ENCODE peak calls at places on chromosomes 13 and 19, in nine cellular contexts. D is type B pancreatic cell, R is stomach, C is glutamatergic neuron, G is neural crest cell, M is HFF-Myc, J is AG10803, W is ascending aorta, X is left ventricle myocardium inferior. B is an unnamed sample.

GRCh38 chr13:41546372-41547252 is 89.3 kb downstream of the RGCC start:
- DNase-seq in D (no peak), R (no peak), C (no peak), G (no peak), M (no peak), J (peak), W (no peak), X (no peak), B (no peak)

GRCh38 chr13:77112961-77113360 is 86.0 kb upstream of the FBXL3 start:
- DNase-seq in D (no peak), R (no peak), C (no peak), G (no peak), M (no peak), J (no peak), W (no peak), X (no peak), B (no peak)

GRCh38 chr13:90055121-90055520 is 1292.4 kb upstream of the MIR17HG start:
- DNase-seq in D (no peak), R (no peak), C (no peak), G (no peak), M (no peak), J (no peak), W (no peak), X (no peak), B (no peak)

GRCh38 chr19:36973021-36973843 is 57.1 kb downstream of the ZNF568 start:
- DNase-seq in D (no peak), R (peak), C (peak), G (no peak), M (peak), J (peak), W (peak), X (peak), B (peak)

GRCh38 chr19:14147797-14148605 is 11.6 kb upstream of the ASF1B start:
- DNase-seq in D (no peak), R (peak), C (peak), G (peak), M (no peak), J (peak), W (no peak), X (peak), B (peak)

GRCh38 chr13:108269601-108270328 is at the start of gene TNFSF13B:
- DNase-seq in D (no peak), R (peak), C (peak), G (no peak), M (no peak), J (peak), W (no peak), X (peak), B (peak)

GRCh38 chr19:38478273-38478971 is 44.9 kb downstream of the RYR1 start:
- DNase-seq in D (no peak), R (no peak), C (no peak), G (peak), M (no peak), J (no peak), W (no peak), X (no peak), B (no peak)

GRCh38 chr13:74136089-74136658 is 2.0 kb upstream of the KLF12 start:
- DNase-seq in D (peak), R (peak), C (peak), G (peak), M (no peak), J (peak), W (no peak), X (peak), B (peak)

GRCh38 chr13:26985285-26985878 is 186.2 kb downstream of the USP12 start:
- DNase-seq in D (no peak), R (peak), C (peak), G (peak), M (peak), J (peak), W (no peak), X (no peak), B (peak)

GRCh38 chr19:51025809-51026553 is 435 bp downstream of the KLK11 start:
- DNase-seq in D (no peak), R (peak), C (no peak), G (no peak), M (no peak), J (no peak), W (no peak), X (no peak), B (no peak)

GRCh38 chr13:42486711-42487198 is 87.2 kb upstream of the TNFSF11 start:
- DNase-seq in D (no peak), R (no peak), C (no peak), G (no peak), M (no peak), J (peak), W (no peak), X (no peak), B (no peak)

GRCh38 chr19:51691122-51692064 is 1.7 kb upstream of the SPACA6 start:
- DNase-seq in D (no peak), R (no peak), C (peak), G (no peak), M (no peak), J (peak), W (no peak), X (no peak), B (peak)

GRCh38 chr19:14021474-14021873 is 6.5 kb upstream of the RLN3 start:
- DNase-seq in D (no peak), R (no peak), C (no peak), G (no peak), M (no peak), J (no peak), W (no peak), X (no peak), B (no peak)

GRCh38 chr19:38211206-38211605 is 12.8 kb downstream of the DPF1 start:
- DNase-seq in D (no peak), R (no peak), C (peak), G (no peak), M (no peak), J (no peak), W (no peak), X (no peak), B (no peak)

GRCh38 chr19:19552811-19553210 is 14.7 kb downstream of the CILP2 start:
- DNase-seq in D (no peak), R (peak), C (peak), G (peak), M (no peak), J (peak), W (no peak), X (no peak), B (peak)

GRCh38 chr19:7562646-7563393 is 27.3 kb downstream of the PNPLA6 start:
- DNase-seq in D (no peak), R (no peak), C (no peak), G (no peak), M (no peak), J (no peak), W (no peak), X (no peak), B (no peak)

GRCh38 chr13:27170521-27171243 is 929 bp downstream of the USP12 start:
- DNase-seq in D (peak), R (peak), C (peak), G (peak), M (no peak), J (no peak), W (no peak), X (peak), B (peak)

GRCh38 chr13:30618938-30619289 is 1.2 kb downstream of the USPL1 start:
- DNase-seq in D (no peak), R (no peak), C (no peak), G (no peak), M (no peak), J (no peak), W (no peak), X (no peak), B (no peak)

GRCh38 chr13:47250141-47250540 is 353.3 kb upstream of the HTR2A start:
- DNase-seq in D (no peak), R (no peak), C (no peak), G (no peak), M (no peak), J (peak), W (no peak), X (no peak), B (no peak)

DNA sequence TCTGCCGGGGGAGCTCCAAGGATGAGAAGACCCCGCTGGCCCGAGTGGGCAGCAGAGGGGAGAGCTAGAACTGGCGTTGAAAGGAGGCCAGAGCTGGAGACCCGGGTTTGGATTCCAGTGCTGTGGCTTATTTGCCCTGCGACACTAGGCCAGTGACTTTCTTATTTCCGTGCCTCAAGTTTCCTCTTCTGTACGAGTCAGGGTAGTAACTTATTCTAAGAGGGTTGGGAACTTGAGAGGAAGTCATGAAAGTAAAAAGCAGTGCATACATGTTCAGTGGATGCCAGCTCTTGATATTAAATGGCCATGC is 670 bp downstream of the FAM32A start:
- DNase-seq in D (no peak), R (no peak), C (no peak), G (no peak), M (no peak), J (peak), W (no peak), X (no peak), B (no peak)
- TF ChIP-seq CTCF in D (no peak), R (no peak), C (peak), G (no peak), M (peak), J (no peak), W (no peak), X (peak), B (no peak)

DNA sequence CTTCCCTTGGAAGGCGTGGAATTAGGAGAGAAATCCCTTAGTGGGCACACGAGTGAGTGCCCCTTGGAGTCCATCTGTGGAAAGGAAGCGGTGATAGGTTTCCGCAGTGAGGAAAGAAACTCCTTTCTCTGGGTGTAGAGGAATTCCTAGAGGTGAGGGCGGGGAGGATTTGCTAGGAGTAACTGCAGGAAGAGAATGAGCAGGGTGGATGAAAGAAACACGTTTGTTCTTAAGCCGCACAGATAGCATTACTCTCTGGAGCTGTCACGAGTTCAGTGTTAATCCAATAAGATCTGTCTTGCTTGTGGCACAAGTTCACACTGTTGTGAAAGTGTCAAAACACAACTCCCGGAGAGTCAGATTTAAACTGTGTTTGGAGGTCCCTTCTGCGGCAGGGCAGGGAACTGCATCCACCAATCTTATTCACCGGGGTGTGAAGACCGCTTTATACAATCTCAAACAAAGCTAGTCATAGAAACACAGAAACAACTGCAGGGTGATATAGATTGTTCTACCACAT is 1.2 kb downstream of the KL start:
- DNase-seq in D (no peak), R (peak), C (no peak), G (peak), M (no peak), J (peak), W (no peak), X (peak), B (peak)
- TF ChIP-seq CTCF in D (peak), R (peak), C (peak), G (peak), M (no peak), J (peak), W (peak), X (peak), B (peak)

DNA sequence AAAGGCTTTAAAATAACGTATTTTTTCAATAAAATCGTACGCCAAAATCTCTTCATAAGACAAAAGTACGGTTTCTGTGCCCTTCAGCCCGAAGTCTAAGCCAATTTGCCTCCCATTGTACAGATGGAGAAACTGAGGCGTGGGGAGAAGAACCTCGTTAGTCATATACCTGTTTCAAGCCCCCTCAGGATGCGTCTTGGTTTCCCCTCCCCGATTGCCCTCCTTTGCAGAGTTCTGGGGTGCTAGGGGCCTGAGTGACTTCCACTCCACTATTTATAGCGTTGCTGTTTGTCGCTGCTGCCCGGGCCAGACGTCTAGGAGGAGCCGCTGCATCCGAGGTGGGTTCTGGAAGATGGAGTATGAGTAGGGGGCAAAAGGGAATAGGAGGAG is 2.3 kb upstream of the LTBP4 start:
- DNase-seq in D (no peak), R (no peak), C (no peak), G (no peak), M (no peak), J (no peak), W (no peak), X (no peak), B (no peak)
- TF ChIP-seq CTCF in D (no peak), R (no peak), C (peak), G (no peak), M (no peak), J (no peak), W (no peak), X (no peak), B (no peak)

GRCh38 chr13:33109801-33110200 is 93.6 kb downstream of the KL start:
- DNase-seq in D (no peak), R (no peak), C (peak), G (no peak), M (no peak), J (no peak), W (no peak), X (no peak), B (peak)
- TF ChIP-seq CTCF in D (no peak), R (no peak), C (no peak), G (peak), M (peak), J (peak), W (no peak), X (peak), B (peak)

GRCh38 chr13:44131069-44131614 is 242.5 kb upstream of the SERP2 start:
- DNase-seq in D (no peak), R (no peak), C (no peak), G (no peak), M (no peak), J (no peak), W (no peak), X (no peak), B (no peak)
- TF ChIP-seq CTCF in D (no peak), R (no peak), C (no peak), G (no peak), M (no peak), J (no peak), W (no peak), X (no peak), B (no peak)

GRCh38 chr19:2254052-2254872 is 2.0 kb downstream of the JSRP1 start:
- DNase-seq in D (peak), R (no peak), C (peak), G (peak), M (no peak), J (no peak), W (no peak), X (no peak), B (no peak)

GRCh38 chr19:2252481-2253105 is 3.5 kb downstream of the AMH start:
- DNase-seq in D (no peak), R (no peak), C (no peak), G (no peak), M (no peak), J (no peak), W (no peak), X (no peak), B (peak)

GRCh38 chr19:2255112-2255845 is 938 bp downstream of the JSRP1 start:
- DNase-seq in D (no peak), R (no peak), C (peak), G (no peak), M (no peak), J (no peak), W (no peak), X (no peak), B (peak)

GRCh38 chr19:2251577-2252480 is 2.7 kb downstream of the AMH start:
- DNase-seq in D (no peak), R (no peak), C (no peak), G (no peak), M (no peak), J (no peak), W (no peak), X (no peak), B (peak)

GRCh38 chr19:2253106-2254051 is 2.8 kb downstream of the JSRP1 start:
- DNase-seq in D (peak), R (no peak), C (peak), G (peak), M (no peak), J (no peak), W (no peak), X (no peak), B (peak)
- TF ChIP-seq CTCF in D (peak), R (no peak), C (peak), G (peak), M (peak), J (no peak), W (peak), X (no peak), B (peak)

GRCh38 chr13:91553584-91553983 is 155.2 kb downstream of the GPC5 start:
- DNase-seq in D (no peak), R (no peak), C (no peak), G (no peak), M (no peak), J (no peak), W (no peak), X (no peak), B (no peak)

GRCh38 chr13:91554101-91554500 is 155.7 kb downstream of the GPC5 start:
- DNase-seq in D (no peak), R (no peak), C (no peak), G (no peak), M (no peak), J (no peak), W (no peak), X (no peak), B (no peak)

DNA sequence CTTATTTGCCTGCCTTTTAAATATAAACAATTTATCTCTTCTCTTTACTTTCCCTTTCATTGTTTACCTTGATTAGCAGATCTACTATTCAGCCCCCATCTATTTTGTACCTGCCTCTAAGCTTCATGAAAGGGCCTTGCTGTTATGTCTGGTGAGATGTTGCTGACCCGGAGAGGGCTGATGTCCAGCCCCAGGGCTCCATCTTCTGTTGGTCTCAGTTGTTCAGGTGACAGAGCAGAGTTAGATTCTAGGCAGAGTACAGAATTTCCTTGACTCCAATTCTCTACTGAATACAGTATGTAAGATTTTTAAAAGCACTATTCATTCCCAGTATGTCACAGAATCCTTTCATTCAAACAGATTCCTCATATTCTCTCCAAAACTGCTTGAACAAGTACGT is 158.9 kb downstream of the GPC5 start:
- DNase-seq in D (no peak), R (no peak), C (no peak), G (no peak), M (no peak), J (no peak), W (no peak), X (no peak), B (no peak)
- TF ChIP-seq CTCF in D (no peak), R (no peak), C (no peak), G (no peak), M (no peak), J (no peak), W (no peak), X (no peak), B (no peak)

GRCh38 chr13:28723806-28724205 is 5.0 kb upstream of the SLC46A3 start:
- DNase-seq in D (no peak), R (no peak), C (no peak), G (no peak), M (no peak), J (no peak), W (no peak), X (no peak), B (no peak)

GRCh38 chr13:28730762-28731161 is 12.0 kb upstream of the SLC46A3 start:
- DNase-seq in D (no peak), R (no peak), C (no peak), G (no peak), M (no peak), J (no peak), W (no peak), X (no peak), B (no peak)

GRCh38 chr13:28728642-28729041 is 9.9 kb upstream of the SLC46A3 start:
- DNase-seq in D (no peak), R (no peak), C (no peak), G (no peak), M (no peak), J (no peak), W (no peak), X (no peak), B (no peak)

DNA sequence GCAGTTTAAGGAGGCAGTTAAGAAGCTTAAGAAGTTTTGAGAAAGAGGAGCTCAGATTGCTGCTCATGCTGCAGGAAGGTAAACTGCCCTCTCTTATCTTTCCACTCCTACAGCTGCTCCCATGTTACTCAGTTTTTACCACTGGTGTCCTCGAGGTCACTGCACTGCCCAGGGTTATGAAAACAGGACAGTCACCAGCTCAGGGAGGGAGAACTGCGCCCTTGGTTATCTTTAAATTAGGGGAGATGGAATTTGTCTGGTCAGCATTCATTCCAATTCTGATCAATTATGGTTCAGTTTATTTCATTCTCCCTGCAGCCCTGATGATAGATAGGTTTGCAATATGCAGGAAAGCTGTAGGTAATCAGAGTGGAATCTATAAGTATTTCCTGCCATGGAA is 10.8 kb upstream of the SLC46A3 start:
- DNase-seq in D (no peak), R (no peak), C (no peak), G (no peak), M (no peak), J (no peak), W (no peak), X (no peak), B (no peak)
- TF ChIP-seq CTCF in D (no peak), R (no peak), C (no peak), G (no peak), M (no peak), J (no peak), W (no peak), X (no peak), B (no peak)

B was measured in GM20000.